ENCODE peak calls at places on chromosomes 16 and 17, in nine cellular contexts. W, P, O, X, E, N, C, F and T are unnamed samples.

GRCh38 chr16:28309811-28310311 is 17.5 kb downstream of the SBK1 start:
- DNase-seq in O (peak; percentile 20), X (no peak), W (no peak), C (no peak), N (no peak), E (no peak), F (no peak), P (peak; percentile 73), T (no peak)

GRCh38 chr17:28216032-28216431 is 103.0 kb upstream of the TMEM97 start:
- DNase-seq in E (no peak), F (no peak), W (no peak), O (no peak), C (no peak), X (no peak), N (peak; percentile 42), P (no peak), T (no peak)

GRCh38 chr17:78359216-78359935 is 501 bp downstream of the SOCS3 start:
- DNase-seq in P (no peak), F (no peak), X (peak; percentile 81), E (no peak), O (no peak), C (no peak), N (no peak), W (no peak), T (peak; percentile 74)

GRCh38 chr16:15811778-15812750 is 44.8 kb downstream of the MYH11 start:
- DNase-seq in F (no peak), E (peak; percentile 35), C (peak; percentile 58), W (peak; percentile 41), P (no peak), X (no peak), N (no peak), O (no peak), T (peak; percentile 58)

GRCh38 chr16:24688359-24688758 is 41.1 kb upstream of the TNRC6A start:
- DNase-seq in N (no peak), C (no peak), X (no peak), O (no peak), W (no peak), E (no peak), P (no peak), F (no peak), T (no peak)

GRCh38 chr16:583470-583814 is 6.4 kb upstream of the RAB40C start:
- DNase-seq in O (no peak), P (no peak), N (no peak), C (no peak), X (no peak), W (no peak), F (no peak), E (no peak), T (no peak)

GRCh38 chr17:36464765-36465088 is 21.8 kb upstream of the ZNHIT3 start:
- DNase-seq in X (no peak), F (no peak), P (no peak), N (no peak), E (no peak), W (no peak), O (no peak), C (no peak), T (no peak)

GRCh38 chr17:75288359-75288758 is 874 bp downstream of the SLC25A19 start:
- DNase-seq in P (no peak), X (no peak), E (no peak), O (no peak), F (no peak), C (no peak), W (no peak), N (no peak), T (no peak)

GRCh38 chr17:76500074-76500744 is 1.0 kb downstream of the RHBDF2 start:
- DNase-seq in X (no peak), W (no peak), N (no peak), F (no peak), P (no peak), O (peak; percentile 29), C (no peak), E (no peak), T (no peak)

GRCh38 chr16:81831722-81832126 is 52.6 kb downstream of the PLCG2 start:
- DNase-seq in O (peak; percentile 79), X (no peak), P (no peak), F (peak; percentile 71), W (no peak), C (no peak), E (peak; percentile 36), N (peak; percentile 66), T (no peak)

GRCh38 chr17:81576621-81577277 is 24.6 kb upstream of the FAAP100 start:
- DNase-seq in N (no peak), O (no peak), P (no peak), X (peak; percentile 99), W (no peak), F (no peak), C (no peak), E (no peak), T (peak; percentile 92)

GRCh38 chr16:66786551-66786950 is 14.8 kb downstream of the TERB1 start:
- DNase-seq in W (no peak), O (no peak), N (no peak), F (no peak), C (no peak), E (no peak), X (no peak), P (no peak), T (no peak)

GRCh38 chr16:4795181-4795827 is at the start of gene SMIM22:
- DNase-seq in F (peak; percentile 61), C (no peak), N (no peak), W (no peak), P (no peak), O (peak; percentile 83), X (no peak), E (no peak), T (no peak)

GRCh38 chr17:38943607-38944006 is 18.2 kb downstream of the LASP1NB start:
- DNase-seq in F (no peak), X (no peak), O (no peak), W (no peak), P (no peak), E (no peak), C (no peak), N (no peak), T (no peak)

GRCh38 chr16:397135-397661 is at the start of gene NME4:
- DNase-seq in E (no peak), X (no peak), O (peak; percentile 40), P (no peak), W (no peak), C (peak; percentile 73), F (no peak), N (no peak), T (peak; percentile 53)

GRCh38 chr17:10226930-10227695 is 28.7 kb upstream of the GAS7 start:
- DNase-seq in C (peak; percentile 63), O (peak; percentile 31), P (peak; percentile 1), W (no peak), N (peak; percentile 59), F (peak; percentile 43), X (peak; percentile 57), E (peak; percentile 32), T (peak; percentile 28)

GRCh38 chr17:76492989-76493501 is 8.2 kb downstream of the RHBDF2 start:
- DNase-seq in C (peak; percentile 61), X (no peak), O (peak; percentile 79), P (peak; percentile 23), F (peak; percentile 71), E (peak; percentile 71), W (no peak), N (peak; percentile 85), T (no peak)

GRCh38 chr17:15341385-15341849 is at the start of gene TEKT3:
- DNase-seq in E (peak; percentile 84), W (peak; percentile 49), N (peak; percentile 91), F (peak; percentile 85), P (no peak), C (peak; percentile 93), X (peak; percentile 90), O (peak; percentile 89), T (peak; percentile 58)

GRCh38 chr17:44847581-44847980 is at the start of gene HIGD1B:
- DNase-seq in N (no peak), W (no peak), C (no peak), F (no peak), P (no peak), O (no peak), E (peak; percentile 55), X (no peak), T (no peak)
- H3K27ac ChIP-seq in N (no peak within 1 kb of the TSS), W (no peak within 1 kb of the TSS), C (no peak within 1 kb of the TSS), F (no peak within 1 kb of the TSS), P (no peak within 1 kb of the TSS), O (no peak within 1 kb of the TSS), E (peak within 1 kb of the TSS; percentile 38), X (no peak within 1 kb of the TSS), T (no peak within 1 kb of the TSS)

DNA sequence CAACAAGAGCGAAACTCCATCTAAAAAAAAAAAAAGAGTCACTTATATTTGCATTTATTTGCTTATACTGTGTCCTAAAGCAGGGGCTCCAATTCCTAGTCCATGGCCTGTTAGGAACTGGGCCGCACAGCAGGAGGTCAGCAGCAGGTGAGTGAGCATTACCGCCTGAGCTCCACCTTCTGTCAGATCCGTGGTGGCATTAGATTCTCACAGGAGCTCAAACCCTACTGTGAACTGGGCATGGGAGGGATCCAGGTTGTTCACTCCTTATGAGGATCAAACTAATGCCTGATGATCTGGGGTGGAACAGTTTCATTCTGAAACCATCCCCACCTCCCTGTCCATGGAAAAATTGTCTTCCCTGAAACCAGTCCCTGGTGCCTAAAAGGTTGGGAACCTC is 24.9 kb downstream of the ITGB3 start:
- DNase-seq in X (no peak), C (no peak), W (no peak), P (no peak), E (no peak), F (no peak), N (no peak), O (no peak), T (no peak)
- H3K4me3 ChIP-seq in X (no peak overlapping the region), C (no peak overlapping the region), W (no peak overlapping the region), P (no peak overlapping the region), E (no peak overlapping the region), F (no peak overlapping the region), N (no peak overlapping the region), O (no peak overlapping the region), T (no peak overlapping the region)

GRCh38 chr17:8900626-8901585 is 33.4 kb upstream of the PIK3R6 start:
- DNase-seq in P (no peak), E (no peak), W (no peak), O (no peak), X (no peak), C (no peak), N (peak; percentile 28), F (no peak), T (no peak)
- H3K4me1 ChIP-seq in P (peaks cover 49% of the 10 kb centered on the region), E (no peaks in the 10 kb centered on the region), W (no peaks in the 10 kb centered on the region), O (no peaks in the 10 kb centered on the region), X (no peaks in the 10 kb centered on the region), C (no peaks in the 10 kb centered on the region), N (no peaks in the 10 kb centered on the region), F (no peaks in the 10 kb centered on the region), T (no peaks in the 10 kb centered on the region)

GRCh38 chr17:66711403-66711802 is 123.5 kb upstream of the CACNG5 start:
- DNase-seq in P (no peak), N (no peak), W (no peak), F (no peak), X (no peak), E (no peak), C (no peak), O (no peak), T (no peak)
- H3K27ac ChIP-seq in P (no peak overlapping the region), N (no peak overlapping the region), W (no peak overlapping the region), F (no peak overlapping the region), X (peak overlapping the region; percentile 57), E (no peak overlapping the region), C (peak overlapping the region; percentile 33), O (peak overlapping the region; percentile 80), T (no peak overlapping the region)

DNA sequence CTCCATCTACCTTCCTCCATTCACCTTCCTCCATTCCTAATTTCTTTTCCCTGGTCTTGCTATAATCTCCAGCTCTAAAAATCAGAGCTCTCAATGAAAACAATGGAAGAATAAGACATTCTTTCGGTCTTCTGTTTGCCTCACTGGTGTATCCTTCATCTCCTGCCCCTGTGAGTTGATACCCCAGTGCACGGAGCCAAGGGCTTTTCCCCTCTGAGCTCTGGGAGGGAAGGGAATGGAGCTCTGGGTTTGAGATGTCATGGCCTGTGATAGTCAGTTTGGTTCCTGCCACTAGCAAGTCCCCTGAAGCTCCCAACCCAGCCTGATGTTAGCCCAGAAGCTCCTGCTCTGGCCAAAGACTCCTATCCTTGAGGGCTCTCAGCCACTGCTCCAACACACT is 36.6 kb upstream of the DNAH9 start:
- DNase-seq in N (no peak), W (no peak), P (no peak), C (no peak), O (no peak), E (no peak), F (no peak), X (no peak), T (no peak)
- H3K4me3 ChIP-seq in N (no peak overlapping the region), W (no peak overlapping the region), P (no peak overlapping the region), C (no peak overlapping the region), O (no peak overlapping the region), E (no peak overlapping the region), F (no peak overlapping the region), X (no peak overlapping the region), T (no peak overlapping the region)